ENCODE peak calls at places on chromosomes 7 and 10, in four cellular contexts. P, X, W and L are unnamed samples.
A peak's percentile ranks its signal among the peaks of the same experiment; 100 is the strongest.

GRCh38 chr7:44695756-44696155 is 52.9 kb upstream of the ZMIZ2 start:
- DNase-seq in P (peak; percentile 20), X (no peak), W (no peak), L (no peak)

GRCh38 chr10:86340176-86340990 is 26.2 kb downstream of the GRID1 start:
- DNase-seq in P (no peak), X (no peak), W (no peak), L (no peak)

GRCh38 chr10:44300666-44301649 is 83.9 kb downstream of the CXCL12 start:
- DNase-seq in P (no peak), X (peak; percentile 100), W (no peak), L (peak; percentile 99)

GRCh38 chr10:99906470-99906869 is 103.3 kb downstream of the DNMBP start:
- DNase-seq in P (no peak), X (peak; percentile 97), W (no peak), L (peak; percentile 92)

GRCh38 chr10:22723343-22723779 is 9.0 kb upstream of the PIP4K2A start:
- DNase-seq in P (no peak), X (no peak), W (no peak), L (no peak)

GRCh38 chr10:27388761-27389399 is 115.2 kb upstream of the RAB18 start:
- DNase-seq in P (no peak), X (no peak), W (no peak), L (no peak)

GRCh38 chr10:33248638-33249037 is 85.8 kb downstream of the NRP1 start:
- DNase-seq in P (no peak), X (peak; percentile 96), W (no peak), L (no peak)

GRCh38 chr10:22443200-22443881 is 98.0 kb downstream of the SPAG6 start:
- DNase-seq in P (no peak), X (no peak), W (no peak), L (no peak)

GRCh38 chr7:53398566-53398965 is 363.1 kb downstream of the POM121L12 start:
- DNase-seq in P (no peak), X (no peak), W (no peak), L (no peak)

GRCh38 chr10:28676968-28677888 is at the start of gene BAMBI:
- DNase-seq in P (peak; percentile 98), X (peak; percentile 75), W (peak; percentile 95), L (peak; percentile 70)

GRCh38 chr7:138668946-138669345 is 32.2 kb downstream of the SVOPL start:
- DNase-seq in P (no peak), X (no peak), W (no peak), L (no peak)

GRCh38 chr10:7792541-7792940 is 4.6 kb downstream of the ATP5F1C start:
- DNase-seq in P (no peak), X (no peak), W (no peak), L (no peak)

GRCh38 chr10:11197266-11197712 is 179.6 kb downstream of the CELF2 start:
- DNase-seq in P (no peak), X (no peak), W (no peak), L (no peak)

GRCh38 chr7:18201349-18201748 is 173.7 kb upstream of the PRPS1L1 start:
- DNase-seq in P (no peak), X (no peak), W (no peak), L (no peak)

GRCh38 chr10:86757110-86757790 is 831 bp downstream of the BMPR1A start:
- DNase-seq in P (no peak), X (peak; percentile 52), W (peak; percentile 65), L (no peak)

GRCh38 chr10:3172081-3172445 is 519 bp downstream of the PITRM1 start:
- DNase-seq in P (no peak), X (peak; percentile 65), W (no peak), L (no peak)

GRCh38 chr10:131852161-131852822 is 48.5 kb upstream of the PPP2R2D start:
- DNase-seq in P (peak; percentile 67), X (no peak), W (peak; percentile 32), L (no peak)

GRCh38 chr10:80894339-80894791 is 356.7 kb downstream of the SH2D4B start:
- DNase-seq in P (no peak), X (no peak), W (no peak), L (no peak)

GRCh38 chr10:68963151-68963550 is 7.2 kb downstream of the DDX21 start:
- DNase-seq in P (no peak), X (no peak), W (no peak), L (no peak)

GRCh38 chr7:140084972-140085371 is 22.2 kb upstream of the PARP12 start:
- DNase-seq in P (no peak), X (no peak), W (no peak), L (no peak)

GRCh38 chr7:12612622-12613021 is 42.1 kb downstream of the SCIN start:
- DNase-seq in P (no peak), X (no peak), W (no peak), L (no peak)

GRCh38 chr10:132200344-132201110 is 13.8 kb downstream of the DPYSL4 start:
- DNase-seq in P (peak; percentile 74), X (no peak), W (no peak), L (no peak)

GRCh38 chr7:77409739-77410545 is 6.2 kb downstream of the GSAP start:
- DNase-seq in P (no peak), X (peak; percentile 26), W (no peak), L (no peak)

GRCh38 chr10:75097666-75098285 is 13.7 kb upstream of the SAMD8 start:
- DNase-seq in P (no peak), X (no peak), W (peak; percentile 80), L (no peak)

GRCh38 chr10:127853868-127854768 is 38.6 kb downstream of the CLRN3 start:
- DNase-seq in P (peak; percentile 90), X (peak; percentile 19), W (peak; percentile 88), L (peak; percentile 15)

GRCh38 chr10:42987575-42987974 is 89.3 kb upstream of the RET start:
- DNase-seq in P (no peak), X (no peak), W (no peak), L (no peak)

GRCh38 chr7:139131622-139132021 is 22.1 kb upstream of the ZC3HAV1 start:
- DNase-seq in P (no peak), X (no peak), W (no peak), L (no peak)

GRCh38 chr10:51397695-51398094 is 301.7 kb downstream of the CSTF2T start:
- DNase-seq in P (no peak), X (peak; percentile 77), W (no peak), L (peak; percentile 80)

GRCh38 chr10:114320249-114321116 is 81.4 kb downstream of the VWA2 start:
- DNase-seq in P (no peak), X (peak; percentile 69), W (peak; percentile 82), L (no peak)

GRCh38 chr7:91313113-91313512 is 48.9 kb downstream of the FZD1 start:
- DNase-seq in P (no peak), X (no peak), W (no peak), L (no peak)

GRCh38 chr10:119489572-119490326 is 52.8 kb downstream of the RGS10 start:
- DNase-seq in P (peak; percentile 77), X (no peak), W (peak; percentile 93), L (no peak)
- H3K4me3 ChIP-seq in P (peak overlapping the region; percentile 11), X (peak overlapping the region; percentile 48), W (no peak overlapping the region), L (peak overlapping the region; percentile 43)

GRCh38 chr10:58647366-58647765 is 134.7 kb downstream of the BICC1 start:
- DNase-seq in P (no peak), X (peak; percentile 60), W (no peak), L (no peak)
- TF ChIP-seq CTCF in P (no peak), X (no peak), W (no peak), L (no peak)

GRCh38 chr10:784759-785538 is 95.5 kb upstream of the DIP2C start:
- DNase-seq in P (peak; percentile 87), X (peak; percentile 77), W (peak; percentile 87), L (peak; percentile 60)
- H3K4me3 ChIP-seq in P (peak overlapping the region; percentile 18), X (peak overlapping the region; percentile 12), W (no peak overlapping the region), L (peak overlapping the region; percentile 39)

GRCh38 chr7:32611700-32612099 is 116.4 kb downstream of the AVL9 start:
- DNase-seq in P (no peak), X (no peak), W (no peak), L (no peak)

GRCh38 chr7:32605032-32605431 is 109.7 kb downstream of the AVL9 start:
- DNase-seq in P (no peak), X (no peak), W (no peak), L (no peak)

GRCh38 chr7:32611201-32611691 is 116.0 kb downstream of the AVL9 start:
- DNase-seq in P (no peak), X (peak; percentile 24), W (no peak), L (no peak)

GRCh38 chr7:32609463-32609862 is 114.2 kb downstream of the AVL9 start:
- DNase-seq in P (no peak), X (no peak), W (no peak), L (no peak)
- TF ChIP-seq CTCF in P (no peak), X (no peak), W (no peak), L (no peak)

DNA sequence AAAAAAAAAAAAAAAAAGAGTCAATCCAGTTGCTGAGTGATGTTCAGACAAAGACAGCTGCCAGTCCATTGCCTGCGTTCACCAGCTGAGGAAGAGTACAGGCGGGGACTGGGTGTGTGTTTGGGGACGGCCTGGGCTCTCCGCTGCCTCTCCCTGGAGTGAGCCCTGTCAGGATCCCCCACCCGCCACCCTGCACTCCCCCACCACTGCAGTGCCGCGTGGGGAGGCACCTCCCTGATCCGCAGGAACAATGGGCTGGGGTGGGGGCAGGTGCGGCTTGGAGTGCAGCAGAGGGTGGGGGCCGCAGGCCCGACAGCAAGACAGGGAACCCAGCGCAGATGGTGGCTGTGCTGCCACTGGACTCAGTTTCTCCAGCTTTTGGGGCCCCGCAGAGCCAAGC is 1.4 kb downstream of the HSPA12A start:
- DNase-seq in P (no peak), X (no peak), W (no peak), L (no peak)
- H3K4me3 ChIP-seq in P (peak overlapping the region; percentile 60), X (peak overlapping the region; percentile 63), W (peak overlapping the region; percentile 75), L (peak overlapping the region; percentile 42)

GRCh38 chr10:101353692-101354583 is at the start of gene BTRC:
- DNase-seq in P (peak; percentile 98), X (peak; percentile 99), W (peak; percentile 99), L (peak; percentile 97)
- TF ChIP-seq CTCF in P (no peak), X (no peak), W (peak; percentile 44), L (no peak)

GRCh38 chr10:13704969-13705368 is 118.2 kb downstream of the PRPF18 start:
- DNase-seq in P (no peak), X (no peak), W (no peak), L (no peak)

GRCh38 chr10:13705526-13706169 is 118.9 kb downstream of the PRPF18 start:
- DNase-seq in P (no peak), X (no peak), W (no peak), L (no peak)

GRCh38 chr10:13706604-13707003 is 119.8 kb downstream of the PRPF18 start:
- DNase-seq in P (no peak), X (no peak), W (no peak), L (no peak)

GRCh38 chr10:13707156-13707881 is 120.6 kb downstream of the PRPF18 start:
- DNase-seq in P (no peak), X (peak; percentile 96), W (peak; percentile 90), L (no peak)

GRCh38 chr10:13706175-13706574 is 119.4 kb downstream of the PRPF18 start:
- DNase-seq in P (no peak), X (no peak), W (no peak), L (no peak)
- H3K4me3 ChIP-seq in P (peak overlapping the region; percentile 51), X (peak overlapping the region; percentile 92), W (peak overlapping the region; percentile 84), L (peak overlapping the region; percentile 52)